ENCODE peak calls at places on chromosomes 12 and 14, in five cellular contexts. S is HCT116, P is cardiac fibroblast, F is IMR-90, E is lower leg skin. U is an unnamed sample.

GRCh38 chr12:7101694-7102131 is 7.3 kb downstream of the C1RL start:
- DNase-seq in S (no peak), P (no peak), F (no peak), E (no peak), U (no peak)

GRCh38 chr14:36935976-36936678 is 236.3 kb downstream of the SLC25A21 start:
- DNase-seq in S (no peak), P (peak; percentile 36), F (peak; percentile 4), E (no peak), U (no peak)

GRCh38 chr12:25552681-25553080 is 402 bp downstream of the LMNTD1 start:
- DNase-seq in S (no peak), P (peak; percentile 77), F (peak; percentile 90), E (no peak), U (no peak)

GRCh38 chr12:53145861-53146260 is 34.7 kb upstream of the ZNF740 start:
- DNase-seq in S (no peak), P (no peak), F (no peak), E (no peak), U (no peak)

GRCh38 chr12:124694250-124694649 is 126.8 kb upstream of the NCOR2 start:
- DNase-seq in S (no peak), P (no peak), F (no peak), E (no peak), U (no peak)

GRCh38 chr12:54049164-54049563 is 4.5 kb upstream of the HOXC4 start:
- DNase-seq in S (no peak), P (no peak), F (no peak), E (no peak), U (no peak)

GRCh38 chr12:64273527-64274403 is 51.7 kb upstream of the KICS2 start:
- DNase-seq in S (peak; percentile 53), P (peak; percentile 54), F (no peak), E (no peak), U (no peak)

GRCh38 chr12:47223848-47224213 is 144.1 kb upstream of the AMIGO2 start:
- DNase-seq in S (no peak), P (peak; percentile 44), F (peak; percentile 22), E (no peak), U (no peak)

GRCh38 chr14:92676448-92677086 is 71.9 kb downstream of the LGMN start:
- DNase-seq in S (no peak), P (no peak), F (no peak), E (no peak), U (no peak)

GRCh38 chr12:79782197-79782890 is 91.6 kb upstream of the PAWR start:
- DNase-seq in S (no peak), P (peak; percentile 45), F (peak; percentile 72), E (no peak), U (no peak)

GRCh38 chr14:64191756-64192155 is 102.4 kb downstream of the ESR2 start:
- DNase-seq in S (no peak), P (peak; percentile 96), F (peak; percentile 96), E (no peak), U (no peak)

GRCh38 chr12:14994610-14995009 is 21.8 kb downstream of the PDE6H start:
- DNase-seq in S (no peak), P (no peak), F (peak; percentile 17), E (no peak), U (no peak)

GRCh38 chr14:68535404-68536024 is 257.4 kb downstream of the ZFP36L1 start:
- DNase-seq in S (peak; percentile 79), P (peak; percentile 86), F (peak; percentile 95), E (no peak), U (no peak)

GRCh38 chr12:66090157-66090556 is 40.4 kb downstream of the LLPH start:
- DNase-seq in S (no peak), P (no peak), F (no peak), E (no peak), U (no peak)

GRCh38 chr12:112133418-112133817 is 8.1 kb downstream of the TRAFD1 start:
- DNase-seq in S (no peak), P (no peak), F (no peak), E (no peak), U (no peak)

GRCh38 chr12:89129471-89129870 is 222.8 kb downstream of the DUSP6 start:
- DNase-seq in S (no peak), P (no peak), F (no peak), E (no peak), U (no peak)

GRCh38 chr14:73339206-73339605 is 101.9 kb downstream of the PAPLN start:
- DNase-seq in S (no peak), P (no peak), F (no peak), E (no peak), U (no peak)

GRCh38 chr12:93002278-93003054 is 73.4 kb upstream of the EEA1 start:
- DNase-seq in S (no peak), P (peak; percentile 90), F (peak; percentile 92), E (peak; percentile 59), U (no peak)

GRCh38 chr12:124998705-124999104 is 5.3 kb downstream of the BRI3BP start:
- DNase-seq in S (no peak), P (no peak), F (no peak), E (no peak), U (no peak)

GRCh38 chr14:24394275-24394674 is 4.5 kb upstream of the NYNRIN start:
- DNase-seq in S (peak; percentile 12), P (no peak), F (no peak), E (no peak), U (no peak)
- TF ChIP-seq CTCF in S (peak; percentile 20), P (no peak), F (no peak), E (no peak), U (no peak)

DNA sequence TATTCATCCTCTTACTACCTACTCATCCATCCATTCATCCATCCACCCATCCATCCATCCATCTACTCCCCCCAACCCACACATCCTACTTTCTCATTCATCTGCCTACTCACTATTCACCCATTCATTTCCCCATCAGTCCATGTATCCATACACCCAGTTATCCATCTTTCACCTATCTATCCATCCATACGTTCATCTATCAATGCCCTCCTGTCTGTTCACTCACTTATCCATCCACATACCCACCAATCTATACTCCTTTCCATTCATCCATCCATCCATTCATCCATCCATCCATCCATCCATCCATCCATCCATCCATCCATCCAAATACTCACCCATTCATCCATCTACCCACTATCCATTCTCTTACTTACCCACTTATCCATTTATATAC is 117.8 kb upstream of the LHX5 start:
- DNase-seq in S (no peak), P (no peak), F (no peak), E (no peak), U (no peak)
- H3K4me3 ChIP-seq in S (no peak overlapping the region), P (no peak overlapping the region), F (no peak overlapping the region), E (no peak overlapping the region), U (no peak overlapping the region)

DNA sequence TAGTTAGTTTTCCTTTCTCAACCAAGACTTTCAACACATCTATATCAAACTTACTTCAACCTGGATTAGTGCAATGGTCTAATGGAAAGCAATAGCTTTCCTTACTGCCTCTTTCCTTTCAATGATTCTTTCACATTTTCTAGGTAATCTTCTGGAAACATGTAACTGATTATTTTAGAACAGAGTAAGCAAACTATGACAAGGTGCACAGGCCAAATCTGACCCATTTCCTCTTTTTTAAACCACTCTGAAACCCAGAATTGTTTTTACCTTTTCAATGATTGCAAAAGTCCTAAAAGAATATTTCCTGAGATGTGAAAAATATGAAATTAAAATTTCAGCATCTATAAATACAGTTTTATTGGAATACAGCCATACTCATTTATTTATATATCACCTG is 81.6 kb upstream of the TMTC2 start:
- DNase-seq in S (no peak), P (no peak), F (no peak), E (no peak), U (no peak)
- TF ChIP-seq CTCF in S (no peak), P (no peak), F (no peak), E (no peak), U (no peak)

DNA sequence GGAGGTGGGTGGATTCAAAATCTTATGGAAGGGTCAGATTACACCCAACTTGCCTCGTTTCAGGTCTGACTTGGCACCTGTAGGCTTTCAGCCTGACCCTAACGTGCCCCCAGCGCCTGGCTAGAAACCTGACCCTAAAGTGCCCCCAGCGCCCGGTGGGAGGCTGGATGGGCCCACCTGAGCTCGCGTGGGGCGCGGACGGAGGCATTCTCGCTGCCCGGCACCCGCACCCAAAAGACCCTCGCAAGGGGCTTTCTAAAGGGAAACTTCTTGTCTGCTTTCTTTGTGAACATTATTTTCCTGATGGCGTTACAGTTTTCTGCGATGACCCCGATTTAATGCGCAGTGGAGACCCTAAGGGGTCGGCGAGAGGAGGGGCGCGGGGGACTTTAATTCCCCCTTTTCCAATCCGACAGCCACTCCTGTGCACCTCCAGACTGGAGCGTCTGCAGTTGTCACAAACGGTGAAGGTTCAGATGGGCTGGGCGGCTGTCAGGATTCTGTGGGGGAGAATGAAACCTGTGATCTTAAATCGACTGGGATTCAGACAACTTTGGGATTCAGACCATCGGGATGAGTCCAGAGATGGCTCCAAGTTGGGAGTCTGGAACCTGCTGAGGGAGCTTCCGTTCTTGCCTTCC is 746 bp upstream of the HRK start:
- DNase-seq in S (no peak), P (no peak), F (no peak), E (no peak), U (no peak)
- H3K4me3 ChIP-seq in S (peak overlapping the region; percentile 61), P (no peak overlapping the region), F (no peak overlapping the region), E (no peak overlapping the region), U (peak overlapping the region; percentile 38)

GRCh38 chr12:131221061-131221945 is 267.6 kb downstream of the ADGRD1 start:
- DNase-seq in S (no peak), P (no peak), F (no peak), E (no peak), U (no peak)

GRCh38 chr12:131217024-131217586 is 263.4 kb downstream of the ADGRD1 start:
- DNase-seq in S (no peak), P (no peak), F (no peak), E (no peak), U (no peak)

GRCh38 chr12:131219173-131220006 is 265.7 kb downstream of the ADGRD1 start:
- DNase-seq in S (no peak), P (no peak), F (no peak), E (no peak), U (no peak)

GRCh38 chr12:131220007-131220685 is 266.4 kb downstream of the ADGRD1 start:
- DNase-seq in S (no peak), P (no peak), F (no peak), E (no peak), U (no peak)

GRCh38 chr12:131218291-131219172 is 264.8 kb downstream of the ADGRD1 start:
- DNase-seq in S (no peak), P (no peak), F (no peak), E (no peak), U (no peak)
- TF ChIP-seq CTCF in S (no peak), P (no peak), F (no peak), E (no peak), U (no peak)